ENCODE peak calls at places on chromosomes 2 and 18, in five cellular contexts. N, W, S, Z and Q are unnamed samples. For H3K27me3, the result is how much of the 10 kb centered on the place peaks cover.

GRCh38 chr2:144514731-144515424 is 5.0 kb downstream of the ZEB2 start:
- DNase-seq in Z (no peak), N (no peak), W (no peak), S (no peak), Q (no peak)

GRCh38 chr2:239129147-239129896 is 271.5 kb downstream of the HDAC4 start:
- DNase-seq in W (no peak), S (no peak), Z (no peak), N (no peak), Q (no peak)

GRCh38 chr2:50126845-50127244 is 905.1 kb downstream of the NRXN1 start:
- DNase-seq in N (no peak), S (no peak), Z (no peak), W (no peak), Q (no peak)

GRCh38 chr2:222290691-222291484 is 7.9 kb downstream of the PAX3 start:
- DNase-seq in N (no peak), W (no peak), Z (no peak), S (peak), Q (no peak)

GRCh38 chr2:7886665-7887064 is 795.2 kb upstream of the ID2 start:
- DNase-seq in W (no peak), Z (no peak), N (no peak), S (no peak), Q (no peak)

GRCh38 chr2:238285653-238286082 is 2.7 kb downstream of the PER2 start:
- DNase-seq in W (no peak), Z (peak), S (peak), N (no peak), Q (peak)

GRCh38 chr2:104849618-104850097 is 4.3 kb upstream of the POU3F3 start:
- DNase-seq in S (peak), Z (peak), N (peak), W (peak), Q (no peak)

GRCh38 chr18:70496749-70497294 is 208.0 kb downstream of the SOCS6 start:
- DNase-seq in S (no peak), W (no peak), Z (no peak), N (no peak), Q (no peak)

GRCh38 chr2:226483745-226484619 is 315.6 kb downstream of the IRS1 start:
- DNase-seq in W (no peak), Z (no peak), S (peak), N (no peak), Q (peak)

GRCh38 chr2:134241911-134242310 is 12.0 kb upstream of the MGAT5 start:
- DNase-seq in Z (no peak), W (no peak), S (no peak), N (no peak), Q (no peak)

GRCh38 chr18:57084331-57085298 is 62.3 kb upstream of the BOD1L2 start:
- DNase-seq in W (no peak), N (peak), Z (no peak), S (no peak), Q (no peak)

GRCh38 chr2:37713258-37713700 is 41.8 kb upstream of the CDC42EP3 start:
- DNase-seq in W (no peak), S (peak), N (peak), Z (no peak), Q (peak)

GRCh38 chr18:77068321-77068841 is 64.2 kb downstream of the MBP start:
- DNase-seq in N (no peak), W (peak), Z (no peak), S (peak), Q (no peak)

GRCh38 chr2:169080250-169081035 is 11.1 kb downstream of the DHRS9 start:
- DNase-seq in W (no peak), N (no peak), Z (no peak), S (peak), Q (no peak)

GRCh38 chr2:188596054-188596453 is 304.4 kb downstream of the GULP1 start:
- DNase-seq in S (peak), W (no peak), N (no peak), Z (no peak), Q (no peak)

GRCh38 chr2:66915237-66915636 is 480.3 kb downstream of the MEIS1 start:
- DNase-seq in N (no peak), S (peak), W (no peak), Z (no peak), Q (no peak)

GRCh38 chr2:66925128-66925527 is 472.0 kb upstream of the ETAA1 start:
- DNase-seq in Z (no peak), W (no peak), S (peak), N (no peak), Q (no peak)

GRCh38 chr2:66920415-66920814 is 476.7 kb upstream of the ETAA1 start:
- DNase-seq in N (no peak), S (no peak), Z (no peak), W (no peak), Q (no peak)

GRCh38 chr2:66919286-66919685 is 477.8 kb upstream of the ETAA1 start:
- DNase-seq in N (no peak), Z (no peak), W (no peak), S (no peak), Q (no peak)
- TF ChIP-seq CTCF in N (no peak), Z (no peak), W (no peak), S (no peak), Q (no peak)

DNA sequence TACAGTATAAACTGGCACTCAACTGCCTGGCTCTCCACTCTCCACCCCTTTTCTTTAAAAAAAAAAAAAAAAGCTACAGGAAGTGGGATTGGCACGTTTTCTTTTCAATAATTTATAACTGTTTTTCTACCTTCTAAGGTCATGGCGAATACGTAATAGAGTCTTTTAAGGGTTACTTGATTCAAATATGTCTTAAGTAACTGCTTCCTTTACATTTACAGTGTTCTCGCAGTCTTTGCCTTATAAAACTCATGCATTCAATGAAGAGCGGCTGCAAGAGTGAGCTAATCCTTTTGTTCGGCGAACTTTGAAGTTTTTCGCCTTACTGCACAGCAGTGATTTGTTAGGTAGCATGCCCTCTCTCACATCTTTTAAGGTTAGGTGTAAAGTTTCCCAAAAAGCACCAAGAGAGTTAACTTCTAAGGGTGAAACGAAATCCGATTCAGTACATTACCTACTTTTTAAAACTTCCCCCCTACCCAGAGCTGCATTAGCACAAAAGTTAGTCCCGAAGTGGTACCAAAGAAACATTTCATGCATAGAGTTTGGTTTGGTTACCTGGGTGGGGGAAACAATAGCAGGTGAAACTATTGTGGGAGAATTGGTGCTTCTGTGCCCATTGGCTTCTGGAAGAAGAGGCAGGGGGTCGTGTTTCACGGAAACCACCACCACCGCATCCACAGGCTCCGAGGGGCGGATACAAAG is 2.0 kb downstream of the KCTD1 start:
- DNase-seq in Z (no peak), N (no peak), W (no peak), S (peak), Q (no peak)
- H3K27me3 ChIP-seq in Z (under half), N (under half), W (under half), S (under half), Q (under half)

GRCh38 chr18:32318581-32318980 is 128.7 kb downstream of the MEP1B start:
- DNase-seq in N (no peak), S (no peak), Z (no peak), W (no peak), Q (no peak)

GRCh38 chr18:32317651-32318050 is 127.8 kb downstream of the MEP1B start:
- DNase-seq in Z (no peak), W (no peak), S (peak), N (no peak), Q (no peak)

GRCh38 chr18:32310119-32310518 is 120.3 kb downstream of the MEP1B start:
- DNase-seq in W (no peak), S (peak), N (no peak), Z (no peak), Q (no peak)

GRCh38 chr18:32319084-32319483 is 129.2 kb downstream of the MEP1B start:
- DNase-seq in S (no peak), Z (no peak), W (no peak), N (no peak), Q (no peak)

DNA sequence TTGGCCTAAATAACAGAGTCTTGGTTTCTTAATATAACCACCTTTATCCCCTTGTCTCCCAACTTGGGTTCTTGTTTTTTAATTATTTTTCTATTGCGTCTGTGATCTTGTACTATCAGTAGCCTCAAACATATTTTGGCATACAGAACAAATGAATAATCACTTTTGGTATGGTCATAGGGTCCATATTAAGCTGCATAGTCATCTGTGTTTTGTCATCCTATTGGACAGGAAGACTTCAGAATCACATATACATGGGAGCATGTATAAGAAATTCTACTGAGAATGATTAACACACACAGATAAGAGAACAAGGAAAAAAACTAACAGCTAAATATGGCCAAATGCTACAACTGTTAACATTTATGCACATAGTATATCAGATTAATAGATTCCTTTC is 126.0 kb downstream of the MEP1B start:
- DNase-seq in W (no peak), N (no peak), Z (no peak), S (no peak), Q (no peak)
- TF ChIP-seq CTCF in W (no peak), N (no peak), Z (no peak), S (no peak), Q (no peak)

DNA sequence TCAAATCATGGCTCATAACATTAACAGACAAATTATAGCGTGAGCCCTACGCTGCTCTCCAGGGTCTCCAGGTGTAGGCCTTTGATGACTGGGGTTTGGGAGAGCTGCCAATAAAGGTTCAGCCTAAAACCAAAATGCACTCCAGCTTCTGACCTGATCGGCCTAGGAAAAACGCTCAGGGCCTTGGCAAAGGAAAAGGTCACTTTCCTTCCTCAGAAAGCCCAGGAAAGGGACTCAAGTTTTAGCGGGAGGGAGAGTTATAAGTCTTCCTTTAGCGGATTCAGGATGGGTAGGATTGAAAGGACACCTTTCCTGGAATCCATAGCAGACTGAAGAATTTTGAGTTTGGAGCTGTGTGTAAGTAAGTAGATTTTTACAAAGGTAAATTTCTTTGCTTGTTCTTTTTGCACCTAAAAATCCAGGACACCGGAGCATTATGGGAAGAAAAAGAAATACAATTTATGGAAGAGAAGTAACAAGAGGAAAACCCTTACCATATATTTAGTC is 8.8 kb downstream of the EVX2 start:
- DNase-seq in S (no peak), W (no peak), Z (no peak), N (no peak), Q (no peak)
- H3K27me3 ChIP-seq in S (half or more), W (half or more), Z (half or more), N (half or more), Q (under half)

DNA sequence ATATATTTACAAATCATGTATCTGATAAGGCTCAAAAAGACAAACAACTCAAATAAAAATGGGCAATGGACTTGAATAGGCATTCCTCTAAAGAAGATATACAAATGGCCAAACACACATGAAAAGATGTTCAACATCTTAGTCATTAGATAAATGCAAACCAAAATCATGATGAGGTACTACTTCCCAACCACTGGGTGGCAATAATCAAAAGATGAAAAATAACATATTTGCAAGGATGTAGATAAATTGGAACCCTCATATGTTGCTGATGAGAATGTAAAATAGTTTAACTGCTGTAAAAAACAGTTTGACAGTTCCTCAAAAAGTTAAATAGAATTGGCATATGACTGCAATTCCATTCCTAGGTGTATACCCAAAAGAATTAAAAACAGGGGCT is 132.3 kb downstream of the TTC32 start:
- DNase-seq in S (no peak), Z (no peak), N (no peak), W (no peak), Q (no peak)
- TF ChIP-seq CTCF in S (no peak), Z (no peak), N (peak), W (no peak), Q (peak)